ENCODE peak calls at places on chromosomes 16 and 17, in ten cellular contexts. E is cardiac fibroblast, Y is cardiac muscle cell, B is RWPE1, O is body of pancreas, X is colonic mucosa, I is activated B cell treated with CpG ODN at 0.5 μM for 24 hours, V is fibroblast of lung, H is HCT116, T is IMR-90. R is an unnamed sample.

GRCh38 chr16:50308237-50308965 is 42.0 kb downstream of the ADCY7 start:
- DNase-seq in E (no peak), Y (no peak), B (no peak), O (no peak), X (no peak), I (peak), V (no peak), H (no peak), T (no peak), R (no peak)

GRCh38 chr16:35746963-35747657 is 2287.7 kb downstream of the TP53TG3F start:
- DNase-seq in E (no peak), Y (no peak), B (no peak), O (no peak), X (no peak), I (no peak), V (no peak), H (no peak), T (no peak), R (no peak)

GRCh38 chr16:19882186-19882585 is 2.5 kb downstream of the GPRC5B start:
- DNase-seq in E (no peak), Y (no peak), B (no peak), O (no peak), X (no peak), I (no peak), V (peak), H (no peak), T (no peak), R (no peak)

GRCh38 chr17:19897108-19897854 is 29.5 kb upstream of the ULK2 start:
- DNase-seq in E (peak), Y (peak), B (peak), O (peak), X (peak), I (no peak), V (no peak), H (no peak), T (no peak), R (peak)

GRCh38 chr17:17845046-17845775 is 8.4 kb upstream of the SREBF1 start:
- DNase-seq in E (no peak), Y (no peak), B (no peak), O (peak), X (no peak), I (no peak), V (no peak), H (no peak), T (no peak), R (no peak)

GRCh38 chr16:46830417-46830901 is 521 bp downstream of the C16orf87 start:
- DNase-seq in E (peak), Y (peak), B (peak), O (peak), X (peak), I (no peak), V (peak), H (no peak), T (no peak), R (peak)

GRCh38 chr16:24035127-24035842 is 199.5 kb downstream of the PRKCB start:
- DNase-seq in E (no peak), Y (no peak), B (no peak), O (peak), X (no peak), I (peak), V (no peak), H (no peak), T (no peak), R (no peak)

GRCh38 chr17:61259360-61259759 is 140.3 kb upstream of the TBX2 start:
- DNase-seq in E (no peak), Y (no peak), B (no peak), O (no peak), X (no peak), I (no peak), V (no peak), H (no peak), T (no peak), R (no peak)

GRCh38 chr16:66915041-66915440 is 3.6 kb downstream of the CDH16 start:
- DNase-seq in E (no peak), Y (no peak), B (no peak), O (no peak), X (no peak), I (no peak), V (no peak), H (no peak), T (no peak), R (no peak)

GRCh38 chr17:4625181-4625601 is 16.3 kb downstream of the ALOX15 start:
- DNase-seq in E (peak), Y (peak), B (no peak), O (no peak), X (no peak), I (no peak), V (no peak), H (no peak), T (peak), R (no peak)

GRCh38 chr17:75753514-75754377 is 11.2 kb downstream of the GALK1 start:
- DNase-seq in E (peak), Y (peak), B (no peak), O (peak), X (peak), I (peak), V (peak), H (no peak), T (peak), R (no peak)

GRCh38 chr16:65770752-65771151 is 595.7 kb upstream of the CDH5 start:
- DNase-seq in E (no peak), Y (no peak), B (no peak), O (no peak), X (no peak), I (no peak), V (no peak), H (no peak), T (no peak), R (no peak)

GRCh38 chr16:74738134-74738541 is 36.5 kb downstream of the FA2H start:
- DNase-seq in E (no peak), Y (no peak), B (peak), O (no peak), X (peak), I (no peak), V (peak), H (peak), T (peak), R (peak)

GRCh38 chr16:2537451-2538379 is at the start of gene PDPK1:
- DNase-seq in E (peak), Y (peak), B (peak), O (peak), X (peak), I (peak), V (peak), H (peak), T (peak), R (peak)

GRCh38 chr16:71658771-71659170 is 32.8 kb downstream of the MARVELD3 start:
- DNase-seq in E (no peak), Y (no peak), B (no peak), O (no peak), X (no peak), I (no peak), V (no peak), H (no peak), T (no peak), R (no peak)

GRCh38 chr17:41406205-41406604 is 8.8 kb upstream of the KRT31 start:
- DNase-seq in E (no peak), Y (no peak), B (peak), O (no peak), X (no peak), I (no peak), V (no peak), H (no peak), T (no peak), R (peak)

GRCh38 chr17:66715745-66716156 is 119.2 kb upstream of the CACNG5 start:
- DNase-seq in E (peak), Y (peak), B (peak), O (peak), X (peak), I (no peak), V (peak), H (peak), T (peak), R (peak)

GRCh38 chr16:16161319-16161718 is 62.0 kb downstream of the ABCC6 start:
- DNase-seq in E (no peak), Y (no peak), B (no peak), O (no peak), X (no peak), I (no peak), V (no peak), H (no peak), T (no peak), R (no peak)

GRCh38 chr16:23857901-23858300 is 22.1 kb downstream of the PRKCB start:
- DNase-seq in E (no peak), Y (no peak), B (no peak), O (no peak), X (no peak), I (no peak), V (no peak), H (no peak), T (no peak), R (no peak)

GRCh38 chr17:70116919-70117318 is 41.9 kb downstream of the KCNJ16 start:
- DNase-seq in E (no peak), Y (no peak), B (no peak), O (no peak), X (no peak), I (no peak), V (no peak), H (no peak), T (no peak), R (no peak)

GRCh38 chr17:41060052-41060604 is at the start of gene KRTAP2-3:
- DNase-seq in E (peak), Y (peak), B (peak), O (no peak), X (no peak), I (no peak), V (peak), H (peak), T (peak), R (peak)

GRCh38 chr16:123971-124370 is 14.5 kb downstream of the NPRL3 start:
- DNase-seq in E (no peak), Y (no peak), B (no peak), O (no peak), X (no peak), I (no peak), V (no peak), H (no peak), T (no peak), R (no peak)

GRCh38 chr17:79018045-79018695 is 5.8 kb upstream of the C1QTNF1 start:
- DNase-seq in E (peak), Y (peak), B (no peak), O (no peak), X (no peak), I (no peak), V (no peak), H (no peak), T (no peak), R (peak)

GRCh38 chr16:57665541-57665940 is 2.6 kb upstream of the ADGRG3 start:
- DNase-seq in E (no peak), Y (no peak), B (no peak), O (no peak), X (no peak), I (no peak), V (no peak), H (no peak), T (no peak), R (no peak)

GRCh38 chr17:72711531-72712310 is 380.8 kb downstream of the SLC39A11 start:
- DNase-seq in E (no peak), Y (no peak), B (no peak), O (no peak), X (no peak), I (no peak), V (no peak), H (no peak), T (no peak), R (no peak)

GRCh38 chr17:2853722-2854580 is 57.7 kb downstream of the RAP1GAP2 start:
- DNase-seq in E (no peak), Y (no peak), B (peak), O (peak), X (peak), I (no peak), V (peak), H (no peak), T (no peak), R (peak)

GRCh38 chr16:28621756-28622155 is 11.9 kb upstream of the SULT1A1 start:
- DNase-seq in E (no peak), Y (no peak), B (no peak), O (no peak), X (no peak), I (no peak), V (no peak), H (no peak), T (no peak), R (no peak)

GRCh38 chr16:28623172-28623711 is 13.4 kb upstream of the SULT1A1 start:
- DNase-seq in E (peak), Y (peak), B (peak), O (peak), X (peak), I (peak), V (peak), H (peak), T (no peak), R (peak)
- TF ChIP-seq CTCF in E (no peak), Y (no peak), B (no peak), O (no peak), X (no peak), I (no peak), V (no peak), H (no peak), T (no peak), R (no peak)

DNA sequence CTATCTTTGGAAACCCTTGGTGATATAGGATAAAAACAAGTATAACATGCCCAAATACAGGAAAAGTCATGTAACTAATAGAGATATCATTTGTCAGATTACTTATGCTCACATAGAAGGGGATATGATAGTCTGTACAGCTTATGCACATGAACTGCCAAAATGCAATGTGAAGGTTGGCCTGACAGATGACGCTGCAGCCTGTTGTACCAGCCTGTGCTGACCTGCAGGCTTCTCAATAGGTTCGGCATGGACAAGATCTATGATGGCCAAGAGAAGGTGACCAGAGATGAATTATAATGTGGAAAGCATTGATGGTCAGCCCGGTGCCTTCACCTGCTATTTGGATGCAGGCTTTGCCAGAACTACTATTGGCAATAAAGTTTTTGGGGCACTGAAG is 12.7 kb downstream of the WFIKKN2 start:
- DNase-seq in E (no peak), Y (no peak), B (no peak), O (no peak), X (no peak), I (no peak), V (no peak), H (no peak), T (no peak), R (no peak)
- TF ChIP-seq CTCF in E (no peak), Y (no peak), B (no peak), O (no peak), X (no peak), I (no peak), V (no peak), H (no peak), T (no peak), R (no peak)

GRCh38 chr16:54934536-54935410 is 4.1 kb downstream of the IRX5 start:
- DNase-seq in E (no peak), Y (no peak), B (no peak), O (no peak), X (no peak), I (no peak), V (peak), H (no peak), T (no peak), R (peak)
- TF ChIP-seq CTCF in E (no peak), Y (no peak), B (no peak), O (no peak), X (no peak), I (no peak), V (no peak), H (no peak), T (no peak), R (peak)

GRCh38 chr17:48198950-48199541 is 91.5 kb downstream of the SNX11 start:
- DNase-seq in E (no peak), Y (no peak), B (no peak), O (no peak), X (peak), I (no peak), V (no peak), H (no peak), T (no peak), R (no peak)

GRCh38 chr17:48207776-48208175 is 100.2 kb downstream of the SNX11 start:
- DNase-seq in E (no peak), Y (no peak), B (no peak), O (no peak), X (no peak), I (no peak), V (no peak), H (no peak), T (no peak), R (no peak)

GRCh38 chr17:48202945-48203344 is 95.4 kb downstream of the SNX11 start:
- DNase-seq in E (no peak), Y (no peak), B (no peak), O (no peak), X (no peak), I (no peak), V (no peak), H (no peak), T (no peak), R (no peak)
- TF ChIP-seq CTCF in E (no peak), Y (no peak), B (no peak), O (no peak), X (no peak), I (no peak), V (no peak), H (no peak), T (no peak), R (no peak)